ENCODE peak calls at places on chromosomes 12 and 14, in four cellular contexts. X is GM20000, C is GM10248, N is fibroblast of mammary gland. J is an unnamed sample.

GRCh38 chr12:62744551-62744950 is 190.4 kb downstream of the PPM1H start:
- DNase-seq in N (no peak), C (no peak), X (no peak), J (peak)

GRCh38 chr12:49293056-49293956 is 1.6 kb upstream of the PRPH start:
- DNase-seq in N (no peak), X (no peak), C (no peak), J (no peak)

GRCh38 chr12:22453511-22453910 is 90.8 kb downstream of the C2CD5 start:
- DNase-seq in N (no peak), C (no peak), X (no peak), J (no peak)

GRCh38 chr14:104217486-104218360 is 79.3 kb downstream of the KIF26A start:
- DNase-seq in N (no peak), C (no peak), X (no peak), J (no peak)

GRCh38 chr14:50067723-50068495 is 48.5 kb downstream of the VCPKMT start:
- DNase-seq in X (no peak), N (peak), C (no peak), J (no peak)

GRCh38 chr14:103066399-103066798 is 9.1 kb upstream of the CDC42BPB start:
- DNase-seq in N (no peak), X (no peak), C (no peak), J (no peak)

GRCh38 chr12:56565510-56566101 is 44.0 kb downstream of the RBMS2 start:
- DNase-seq in X (peak), C (peak), N (peak), J (peak)

GRCh38 chr12:100555722-100556121 is 17.8 kb upstream of the GAS2L3 start:
- DNase-seq in N (peak), C (no peak), X (no peak), J (no peak)

GRCh38 chr14:99316281-99317163 is 44.5 kb upstream of the BCL11B start:
- DNase-seq in N (no peak), C (peak), X (no peak), J (no peak)

GRCh38 chr12:51851408-51852097 is 3.0 kb upstream of the FIGNL2 start:
- DNase-seq in X (no peak), N (no peak), C (no peak), J (no peak)

J was measured in GM12865.